ENCODE peak calls at places on chromosomes 3 and 15, in four cellular contexts. One of them, this sample, is unnamed.

GRCh38 chr3:186940965-186941364 is 10.6 kb downstream of the ST6GAL1 start:
- DNase-seq in fibroblast of lung: no peak
- DNase-seq in H9: no peak
- DNase-seq in GM13976: no peak
- DNase-seq in this sample: no peak

GRCh38 chr3:183400352-183400751 is 28.1 kb downstream of the MCF2L2 start:
- DNase-seq in fibroblast of lung: no peak
- DNase-seq in GM13976: no peak
- DNase-seq in H9: no peak
- DNase-seq in this sample: no peak

GRCh38 chr15:25719101-25719985 is 143.8 kb downstream of the ATP10A start:
- DNase-seq in H9: no peak
- DNase-seq in GM13976: no peak
- DNase-seq in fibroblast of lung: no peak
- DNase-seq in this sample: no peak

GRCh38 chr3:49411550-49411967 is 217 bp downstream of the RHOA start:
- DNase-seq in fibroblast of lung: no peak
- DNase-seq in GM13976: no peak
- DNase-seq in H9: no peak
- DNase-seq in this sample: peak

GRCh38 chr15:93563218-93563617 is 474.2 kb upstream of the RGMA start:
- DNase-seq in fibroblast of lung: no peak
- DNase-seq in H9: no peak
- DNase-seq in GM13976: no peak
- DNase-seq in this sample: no peak

GRCh38 chr3:170154569-170155143 is 26.9 kb downstream of the PHC3 start:
- DNase-seq in H9: no peak
- DNase-seq in GM13976: peak
- DNase-seq in fibroblast of lung: no peak
- DNase-seq in this sample: peak

GRCh38 chr3:120649735-120650705 is 32.0 kb downstream of the HGD start:
- DNase-seq in H9: no peak
- DNase-seq in fibroblast of lung: no peak
- DNase-seq in GM13976: no peak
- DNase-seq in this sample: peak

GRCh38 chr3:143751643-143752178 is 96.6 kb downstream of the SLC9A9 start:
- DNase-seq in GM13976: no peak
- DNase-seq in fibroblast of lung: no peak
- DNase-seq in H9: no peak
- DNase-seq in this sample: no peak

GRCh38 chr3:55608266-55608937 is 121.3 kb upstream of the WNT5A start:
- DNase-seq in fibroblast of lung: no peak
- DNase-seq in GM13976: no peak
- DNase-seq in H9: no peak
- DNase-seq in this sample: no peak

GRCh38 chr3:128385080-128385832 is 81.4 kb downstream of the DNAJB8 start:
- DNase-seq in H9: no peak
- DNase-seq in GM13976: no peak
- DNase-seq in fibroblast of lung: peak
- DNase-seq in this sample: no peak

GRCh38 chr3:13318626-13319470 is 101.3 kb downstream of the NUP210 start:
- DNase-seq in H9: no peak
- DNase-seq in GM13976: no peak
- DNase-seq in fibroblast of lung: no peak
- DNase-seq in this sample: no peak

GRCh38 chr15:58441376-58442070 is 9.7 kb downstream of the LIPC start:
- DNase-seq in fibroblast of lung: peak
- DNase-seq in H9: no peak
- DNase-seq in GM13976: no peak
- DNase-seq in this sample: no peak

GRCh38 chr3:76965122-76965725 is 74.7 kb upstream of the ROBO2 start:
- DNase-seq in GM13976: no peak
- DNase-seq in fibroblast of lung: no peak
- DNase-seq in H9: no peak
- DNase-seq in this sample: no peak

GRCh38 chr3:5330152-5330810 is 142.8 kb downstream of the EDEM1 start:
- DNase-seq in GM13976: no peak
- DNase-seq in fibroblast of lung: peak
- DNase-seq in H9: no peak
- DNase-seq in this sample: no peak

GRCh38 chr3:11726146-11726545 is 82.4 kb upstream of the VGLL4 start:
- DNase-seq in GM13976: no peak
- DNase-seq in H9: no peak
- DNase-seq in fibroblast of lung: no peak
- DNase-seq in this sample: no peak

GRCh38 chr15:36449084-36449661 is 130.3 kb upstream of the CDIN1 start:
- DNase-seq in H9: peak
- DNase-seq in GM13976: no peak
- DNase-seq in fibroblast of lung: peak
- DNase-seq in this sample: no peak

GRCh38 chr3:53721187-53721946 is 124.9 kb downstream of the CHDH start:
- DNase-seq in fibroblast of lung: peak
- DNase-seq in H9: peak
- DNase-seq in GM13976: no peak
- DNase-seq in this sample: no peak
- TF ChIP-seq CTCF in fibroblast of lung: no peak
- TF ChIP-seq CTCF in H9: peak
- TF ChIP-seq CTCF in GM13976: no peak
- TF ChIP-seq CTCF in this sample: no peak

GRCh38 chr3:133747907-133748639 is 1.9 kb downstream of the TF start:
- DNase-seq in fibroblast of lung: no peak
- DNase-seq in H9: no peak
- DNase-seq in GM13976: no peak
- DNase-seq in this sample: no peak
- TF ChIP-seq CTCF in fibroblast of lung: no peak
- TF ChIP-seq CTCF in H9: no peak
- TF ChIP-seq CTCF in GM13976: no peak
- TF ChIP-seq CTCF in this sample: no peak

DNA sequence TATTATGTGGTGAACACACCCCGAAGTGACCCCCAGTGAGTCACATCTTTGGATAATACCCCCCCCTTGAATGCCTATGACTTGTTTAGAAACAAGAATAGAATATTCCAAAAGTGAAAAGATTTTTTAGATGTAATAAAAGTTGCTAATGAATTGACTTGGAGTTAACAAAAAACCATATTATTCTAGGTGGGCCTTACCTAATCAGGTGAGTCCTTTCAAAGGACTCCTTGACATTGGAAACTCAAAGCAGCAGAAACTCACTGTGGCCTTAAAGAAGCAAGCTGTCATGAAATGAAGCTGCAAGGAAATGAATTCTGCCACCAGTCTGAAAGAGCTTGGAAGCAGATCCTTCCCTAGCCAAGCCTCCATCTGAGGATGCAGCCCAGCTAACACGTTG is 10.9 kb upstream of the ISL2 start:
- DNase-seq in H9: no peak
- DNase-seq in fibroblast of lung: no peak
- DNase-seq in GM13976: no peak
- DNase-seq in this sample: no peak
- TF ChIP-seq CTCF in H9: no peak
- TF ChIP-seq CTCF in fibroblast of lung: no peak
- TF ChIP-seq CTCF in GM13976: no peak
- TF ChIP-seq CTCF in this sample: no peak

GRCh38 chr3:58353722-58354553 is 21.2 kb downstream of the PXK start:
- DNase-seq in fibroblast of lung: no peak
- DNase-seq in GM13976: no peak
- DNase-seq in H9: no peak
- DNase-seq in this sample: no peak
- TF ChIP-seq CTCF in fibroblast of lung: no peak
- TF ChIP-seq CTCF in GM13976: no peak
- TF ChIP-seq CTCF in H9: peak
- TF ChIP-seq CTCF in this sample: no peak

GRCh38 chr15:89971592-89971997 is 29.5 kb upstream of the ZNF710 start:
- DNase-seq in fibroblast of lung: peak
- DNase-seq in GM13976: peak
- DNase-seq in H9: peak
- DNase-seq in this sample: peak
- TF ChIP-seq CTCF in fibroblast of lung: peak
- TF ChIP-seq CTCF in GM13976: peak
- TF ChIP-seq CTCF in H9: peak
- TF ChIP-seq CTCF in this sample: peak